ENCODE peak calls at places on chromosome 17, in six cellular contexts. B, X, U, Q, S and J are unnamed samples.

GRCh38 chr17:17387461-17388362 is 84.5 kb downstream of the NT5M start:
- DNase-seq in B (no peak), S (peak; percentile 57), Q (peak; percentile 39), X (no peak), U (no peak), J (no peak)

GRCh38 chr17:17402558-17402957 is 74.2 kb upstream of the MED9 start:
- DNase-seq in S (no peak), X (no peak), B (no peak), Q (no peak), U (peak; percentile 36), J (no peak)

GRCh38 chr17:69448431-69449102 is 34.1 kb downstream of the MAP2K6 start:
- DNase-seq in S (no peak), U (no peak), B (no peak), X (peak; percentile 33), Q (peak; percentile 89), J (peak; percentile 29)

GRCh38 chr17:12928736-12929135 is 89.1 kb downstream of the ELAC2 start:
- DNase-seq in B (no peak), S (no peak), U (no peak), Q (peak; percentile 1), X (no peak), J (no peak)

GRCh38 chr17:6269474-6269873 is 165.4 kb downstream of the AIPL1 start:
- DNase-seq in B (no peak), Q (no peak), X (peak; percentile 32), S (no peak), U (peak; percentile 28), J (peak; percentile 22)

GRCh38 chr17:3917391-3917931 is 1.2 kb upstream of the P2RX1 start:
- DNase-seq in X (peak; percentile 85), B (no peak), Q (no peak), S (peak; percentile 45), U (peak; percentile 30), J (peak; percentile 70)

GRCh38 chr17:13616031-13616430 is 14.3 kb upstream of the HS3ST3A1 start:
- DNase-seq in B (no peak), S (no peak), Q (no peak), U (no peak), X (no peak), J (no peak)

GRCh38 chr17:44108440-44109311 is 14.8 kb downstream of the HDAC5 start:
- DNase-seq in B (no peak), Q (no peak), U (peak; percentile 98), X (peak; percentile 96), S (peak; percentile 47), J (peak; percentile 85)

GRCh38 chr17:16491703-16492612 is at the start of gene LRRC75A:
- DNase-seq in S (no peak), B (peak; percentile 47), X (peak; percentile 54), Q (no peak), U (peak; percentile 16), J (peak; percentile 49)

GRCh38 chr17:46769531-46770438 is 48.7 kb downstream of the WNT3 start:
- DNase-seq in U (no peak), Q (no peak), X (no peak), B (no peak), S (no peak), J (no peak)

GRCh38 chr17:74361613-74362391 is at the start of gene BTBD17:
- DNase-seq in S (peak; percentile 40), Q (no peak), X (peak; percentile 61), U (no peak), B (peak; percentile 33), J (peak; percentile 55)

GRCh38 chr17:39079836-39080235 is 71.6 kb downstream of the PLXDC1 start:
- DNase-seq in U (no peak), B (no peak), Q (no peak), X (no peak), S (no peak), J (no peak)

GRCh38 chr17:13140750-13141149 is 122.9 kb upstream of the ELAC2 start:
- DNase-seq in Q (peak; percentile 67), S (no peak), X (no peak), B (no peak), U (peak; percentile 24), J (no peak)

GRCh38 chr17:8143581-8144400 is 8.4 kb downstream of the PER1 start:
- DNase-seq in B (peak; percentile 38), S (no peak), Q (no peak), X (no peak), U (no peak), J (no peak)

GRCh38 chr17:34291721-34292348 is 6.3 kb downstream of the CCL11 start:
- DNase-seq in Q (no peak), X (no peak), S (no peak), B (no peak), U (no peak), J (no peak)
- H3K27ac ChIP-seq in Q (no peak overlapping the region), X (no peak overlapping the region), S (no peak overlapping the region), B (no peak overlapping the region), U (no peak overlapping the region), J (no peak overlapping the region)

GRCh38 chr17:66789961-66790421 is 44.9 kb upstream of the CACNG5 start:
- DNase-seq in X (no peak), B (no peak), Q (no peak), U (peak; percentile 27), S (no peak), J (no peak)
- H3K4me1 ChIP-seq in X (peaks cover 16% of the 10 kb centered on the region), B (no peaks in the 10 kb centered on the region), Q (no peaks in the 10 kb centered on the region), U (no peaks in the 10 kb centered on the region), S (peaks cover 2% of the 10 kb centered on the region), J (no peaks in the 10 kb centered on the region)

GRCh38 chr17:75861927-75862317 is 6.8 kb upstream of the WBP2 start:
- DNase-seq in S (no peak), U (no peak), Q (no peak), X (no peak), B (no peak), J (no peak)
- H3K27ac ChIP-seq in S (no peak overlapping the region), U (no peak overlapping the region), Q (no peak overlapping the region), X (peak overlapping the region; percentile 32), B (no peak overlapping the region), J (peak overlapping the region; percentile 40)

GRCh38 chr17:65813306-65813705 is 251.9 kb upstream of the AXIN2 start:
- DNase-seq in Q (no peak), X (no peak), S (no peak), U (peak; percentile 6), B (no peak), J (no peak)
- H3K4me1 ChIP-seq in Q (no peaks in the 10 kb centered on the region), X (no peaks in the 10 kb centered on the region), S (no peaks in the 10 kb centered on the region), U (no peaks in the 10 kb centered on the region), B (no peaks in the 10 kb centered on the region), J (no peaks in the 10 kb centered on the region)

DNA sequence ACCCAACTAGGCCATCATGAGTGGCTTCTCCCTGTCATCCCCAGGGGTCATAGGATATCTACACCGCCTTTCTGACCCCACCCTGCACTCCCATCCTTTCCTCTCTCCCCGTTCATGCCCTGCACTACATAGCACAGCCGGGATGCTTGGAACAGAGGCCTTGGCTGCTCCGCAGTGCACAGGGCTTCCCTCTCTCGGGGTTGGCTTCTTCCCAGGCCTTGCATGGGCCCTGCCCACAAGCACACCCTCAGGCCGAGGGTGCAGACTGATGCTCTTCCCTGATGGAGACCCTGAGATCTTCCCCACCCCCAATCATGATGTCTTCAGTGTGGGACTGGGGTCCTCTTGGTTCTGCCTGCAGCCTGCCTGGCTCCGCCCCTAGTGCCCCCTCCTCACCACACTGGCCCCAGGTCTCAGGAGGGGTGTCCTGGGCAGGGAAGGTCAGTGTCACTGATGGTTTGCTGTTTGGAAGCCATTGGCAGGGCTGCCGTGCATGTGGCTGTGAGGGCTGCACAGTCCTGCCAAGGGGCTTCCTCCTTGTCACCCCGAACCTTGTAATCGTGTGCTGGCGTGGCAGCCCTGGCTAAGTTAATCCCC is 14.3 kb upstream of the NAGLU start:
- DNase-seq in U (no peak), X (no peak), Q (no peak), S (no peak), B (no peak), J (peak; percentile 34)
- H3K27ac ChIP-seq in U (peak overlapping the region; percentile 99), X (peak overlapping the region; percentile 95), Q (no peak overlapping the region), S (peak overlapping the region; percentile 84), B (no peak overlapping the region), J (peak overlapping the region; percentile 98)

DNA sequence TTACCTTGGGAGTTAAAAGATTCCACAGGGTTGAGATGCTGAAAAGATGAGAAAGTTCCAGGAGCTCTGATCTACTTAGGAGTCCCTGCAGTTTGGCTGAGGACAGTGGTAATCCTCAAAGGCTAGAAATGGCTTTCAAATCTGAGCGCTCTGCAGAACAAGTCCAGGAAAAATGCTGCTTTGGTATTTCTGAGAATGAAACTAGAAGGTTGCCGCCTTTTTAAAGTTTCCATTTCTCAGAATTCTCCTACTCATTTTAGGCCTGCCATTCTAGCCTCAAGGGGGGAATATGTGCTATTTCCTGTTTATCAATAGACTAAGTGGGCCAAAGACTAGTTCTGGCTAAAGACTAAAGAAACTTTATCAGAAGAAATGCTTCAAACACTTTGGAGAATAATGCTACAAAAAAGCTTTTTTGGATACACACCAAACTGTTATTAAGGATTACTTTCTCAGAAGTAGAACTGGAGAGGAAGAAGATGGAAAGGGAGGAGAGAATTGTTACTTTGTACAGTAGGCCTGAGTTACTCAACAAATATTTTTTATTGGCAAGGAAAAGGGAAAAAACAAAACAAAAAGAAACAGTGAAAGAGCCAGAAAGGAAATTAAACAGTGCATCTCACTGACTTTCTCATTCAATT is at the start of gene SLFN12L:
- DNase-seq in S (no peak), X (no peak), Q (no peak), U (no peak), B (peak; percentile 43), J (no peak)
- H3K4me1 ChIP-seq in S (peaks cover 6% of the 10 kb centered on the region), X (peaks cover 43% of the 10 kb centered on the region), Q (no peaks in the 10 kb centered on the region), U (no peaks in the 10 kb centered on the region), B (peaks cover 58% of the 10 kb centered on the region), J (peaks cover 34% of the 10 kb centered on the region)

GRCh38 chr17:81280571-81280970 is 14.5 kb downstream of the SLC38A10 start:
- DNase-seq in B (no peak), S (no peak), Q (no peak), U (no peak), X (no peak), J (no peak)
- H3K27ac ChIP-seq in B (no peak overlapping the region), S (no peak overlapping the region), Q (no peak overlapping the region), U (no peak overlapping the region), X (no peak overlapping the region), J (no peak overlapping the region)

GRCh38 chr17:81666092-81666341 is 388 bp downstream of the OXLD1 start:
- DNase-seq in B (no peak), U (peak; percentile 9), Q (no peak), X (no peak), S (no peak), J (no peak)
- H3K4me1 ChIP-seq in B (peaks cover 60% of the 10 kb centered on the region), U (peaks cover 10% of the 10 kb centered on the region), Q (peaks cover 7% of the 10 kb centered on the region), X (peaks cover 26% of the 10 kb centered on the region), S (peaks cover 17% of the 10 kb centered on the region), J (peaks cover 34% of the 10 kb centered on the region)

DNA sequence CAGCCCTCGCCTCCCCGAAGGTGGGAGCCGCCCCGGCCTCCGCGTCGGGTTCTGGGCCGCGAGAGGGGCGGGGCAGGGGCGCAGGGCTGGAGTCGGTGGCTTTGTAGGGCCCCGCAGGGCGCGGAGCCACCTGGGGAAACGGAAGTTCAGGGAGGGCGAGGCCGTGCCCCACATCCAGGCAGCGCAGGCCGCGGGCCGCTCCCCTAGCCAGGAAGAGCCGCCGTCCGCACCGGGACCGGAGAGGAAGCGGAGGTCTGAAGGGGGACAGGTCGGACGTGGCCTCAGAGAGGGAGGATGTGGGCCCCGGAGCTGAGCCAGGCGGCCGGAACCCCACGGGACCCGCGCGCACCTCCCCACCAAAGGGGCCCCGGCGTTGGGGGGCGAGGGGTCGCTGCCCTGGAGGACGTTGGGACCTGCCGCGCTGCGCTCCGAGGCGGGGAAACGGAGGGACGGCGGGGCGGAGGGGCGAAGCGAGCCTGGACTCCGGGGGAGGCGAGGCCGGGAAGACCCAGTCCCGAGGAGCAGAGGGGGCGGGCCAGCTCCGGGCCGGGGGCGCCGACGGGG is 482 bp upstream of the SLC16A3 start:
- DNase-seq in X (peak; percentile 68), Q (no peak), U (no peak), B (peak; percentile 74), S (no peak), J (peak; percentile 60)
- H3K27ac ChIP-seq in X (peak overlapping the region; percentile 82), Q (no peak overlapping the region), U (peak overlapping the region; percentile 73), B (peak overlapping the region; percentile 81), S (peak overlapping the region; percentile 93), J (peak overlapping the region; percentile 98)